ENCODE peak calls at places on chromosomes 11 and 22, in nine cellular contexts. P, G, L, R, H, F, V, O and W are unnamed samples.

GRCh38 chr22:35126993-35127392 is 61.0 kb downstream of the ISX start:
- DNase-seq in H (no peak), L (no peak), R (no peak), V (no peak), P (no peak), F (no peak), G (no peak), O (no peak), W (no peak)

GRCh38 chr11:65468874-65469333 is 29.9 kb upstream of the MALAT1 start:
- DNase-seq in V (no peak), L (no peak), F (peak), R (peak), P (peak), O (peak), G (peak), H (peak), W (peak)

GRCh38 chr22:42688241-42688913 is 32.3 kb downstream of the A4GALT start:
- DNase-seq in P (no peak), O (peak), H (no peak), L (peak), R (peak), V (no peak), G (peak), F (no peak), W (peak)

GRCh38 chr11:47415949-47416472 is 7.6 kb downstream of the SLC39A13 start:
- DNase-seq in L (peak), R (no peak), G (peak), H (no peak), V (no peak), F (no peak), O (peak), P (no peak), W (peak)

GRCh38 chr11:93524868-93525267 is 18.3 kb downstream of the SMCO4 start:
- DNase-seq in R (no peak), O (no peak), G (no peak), F (no peak), H (no peak), V (no peak), P (no peak), L (no peak), W (no peak)

GRCh38 chr22:25572708-25573161 is 8.3 kb downstream of the GRK3 start:
- DNase-seq in V (no peak), H (no peak), P (no peak), G (no peak), O (no peak), R (no peak), F (no peak), L (no peak), W (no peak)

GRCh38 chr11:36240178-36240577 is 49.0 kb downstream of the COMMD9 start:
- DNase-seq in H (no peak), F (no peak), O (no peak), G (no peak), P (no peak), V (no peak), R (no peak), L (no peak), W (no peak)

GRCh38 chr11:108498816-108499408 is 728 bp upstream of the POGLUT3 start:
- DNase-seq in R (no peak), P (no peak), O (no peak), L (no peak), V (no peak), G (peak), H (no peak), F (no peak), W (no peak)

GRCh38 chr11:33160147-33160546 is 1.1 kb downstream of the CSTF3 start:
- DNase-seq in L (peak), P (no peak), V (no peak), R (no peak), F (no peak), H (no peak), G (peak), O (peak), W (peak)

GRCh38 chr22:40329466-40329865 is 16.8 kb upstream of the ADSL start:
- DNase-seq in H (no peak), G (no peak), P (no peak), F (no peak), R (no peak), L (no peak), O (no peak), V (no peak), W (no peak)

GRCh38 chr11:6258571-6258998 is 1.1 kb upstream of the CCKBR start:
- DNase-seq in F (no peak), O (peak), P (no peak), G (peak), V (no peak), R (no peak), L (no peak), H (no peak), W (no peak)

GRCh38 chr11:35103366-35104194 is 35.4 kb upstream of the CD44 start:
- DNase-seq in O (no peak), F (no peak), V (no peak), H (no peak), P (no peak), L (no peak), R (no peak), G (no peak), W (no peak)

GRCh38 chr11:14357843-14358728 is 897 bp downstream of the RRAS2 start:
- DNase-seq in O (peak), G (peak), H (peak), R (peak), L (peak), V (peak), P (peak), F (peak), W (peak)

GRCh38 chr11:126280595-126280994 is 2.3 kb upstream of the TIRAP start:
- DNase-seq in P (no peak), G (no peak), L (no peak), O (no peak), V (no peak), F (no peak), H (no peak), R (no peak), W (no peak)

GRCh38 chr11:8107642-8108041 is 26.6 kb downstream of the TUB start:
- DNase-seq in F (no peak), L (no peak), P (no peak), H (no peak), O (no peak), R (no peak), G (no peak), V (no peak), W (no peak)

GRCh38 chr11:108775324-108775723 is 110.5 kb downstream of the DDX10 start:
- DNase-seq in P (no peak), L (peak), F (no peak), H (no peak), G (peak), O (no peak), V (no peak), R (no peak), W (no peak)

GRCh38 chr11:123298488-123299447 is 103.7 kb upstream of the CLMP start:
- DNase-seq in L (no peak), V (no peak), G (peak), R (no peak), F (no peak), O (no peak), P (no peak), H (no peak), W (no peak)

GRCh38 chr22:44915441-44915840 is 94.4 kb downstream of the PHF21B start:
- DNase-seq in P (no peak), G (no peak), L (no peak), O (no peak), V (no peak), R (no peak), F (no peak), H (no peak), W (no peak)